ENCODE peak calls at places on chromosomes 11 and 22, in five cellular contexts. One of them, this sample, is unnamed.

GRCh38 chr11:294795-295194 is 4.5 kb downstream of the IFITM5 start:
- DNase-seq in IMR-90: no peak
- DNase-seq in H9: no peak
- DNase-seq in neuronal stem cell: no peak
- DNase-seq in H1: no peak
- DNase-seq in this sample: no peak

GRCh38 chr11:115645631-115646271 is 141.5 kb upstream of the CADM1 start:
- DNase-seq in IMR-90: no peak
- DNase-seq in H9: peak
- DNase-seq in neuronal stem cell: peak
- DNase-seq in H1: peak
- DNase-seq in this sample: peak

GRCh38 chr11:66363805-66364535 is 7.6 kb downstream of the SLC29A2 start:
- DNase-seq in IMR-90: no peak
- DNase-seq in H9: peak
- DNase-seq in neuronal stem cell: no peak
- DNase-seq in H1: peak
- DNase-seq in this sample: no peak

GRCh38 chr11:61061081-61061826 is 41.0 kb upstream of the CD5 start:
- DNase-seq in IMR-90: no peak
- DNase-seq in H9: peak
- DNase-seq in neuronal stem cell: no peak
- DNase-seq in H1: no peak
- DNase-seq in this sample: no peak

GRCh38 chr11:14538926-14539554 is 18.9 kb upstream of the PSMA1 start:
- DNase-seq in IMR-90: no peak
- DNase-seq in H9: no peak
- DNase-seq in neuronal stem cell: no peak
- DNase-seq in H1: no peak
- DNase-seq in this sample: no peak

GRCh38 chr11:125207866-125208425 is 43.4 kb downstream of the PKNOX2 start:
- DNase-seq in IMR-90: peak
- DNase-seq in H9: no peak
- DNase-seq in neuronal stem cell: no peak
- DNase-seq in H1: no peak
- DNase-seq in this sample: no peak

GRCh38 chr11:107733518-107733917 is 21.7 kb upstream of the SLN start:
- DNase-seq in IMR-90: no peak
- DNase-seq in H9: no peak
- DNase-seq in neuronal stem cell: no peak
- DNase-seq in H1: no peak
- DNase-seq in this sample: no peak

GRCh38 chr11:19853016-19853415 is 140.4 kb downstream of the NAV2 start:
- DNase-seq in IMR-90: peak
- DNase-seq in H9: no peak
- DNase-seq in neuronal stem cell: no peak
- DNase-seq in H1: no peak
- DNase-seq in this sample: no peak

GRCh38 chr11:60859616-60860250 is 4.0 kb upstream of the PTGDR2 start:
- DNase-seq in IMR-90: no peak
- DNase-seq in H9: no peak
- DNase-seq in neuronal stem cell: no peak
- DNase-seq in H1: no peak
- DNase-seq in this sample: no peak

GRCh38 chr22:17921871-17922821 is 102.2 kb downstream of the MICAL3 start:
- DNase-seq in IMR-90: no peak
- DNase-seq in H9: peak
- DNase-seq in neuronal stem cell: no peak
- DNase-seq in H1: peak
- DNase-seq in this sample: no peak

GRCh38 chr11:69430566-69430965 is 50.9 kb upstream of the LINC01488 start:
- DNase-seq in IMR-90: peak
- DNase-seq in H9: no peak
- DNase-seq in neuronal stem cell: no peak
- DNase-seq in H1: no peak
- DNase-seq in this sample: no peak

GRCh38 chr11:80782135-80782885 is 1341.5 kb upstream of the TENM4 start:
- DNase-seq in IMR-90: no peak
- DNase-seq in H9: peak
- DNase-seq in neuronal stem cell: no peak
- DNase-seq in H1: no peak
- DNase-seq in this sample: no peak

GRCh38 chr22:29871684-29872083 is 11.3 kb upstream of the MTMR3 start:
- DNase-seq in IMR-90: no peak
- DNase-seq in H9: no peak
- DNase-seq in neuronal stem cell: no peak
- DNase-seq in H1: peak
- DNase-seq in this sample: peak

GRCh38 chr11:117096973-117097566 is 1.2 kb downstream of the SIK3 start:
- DNase-seq in IMR-90: no peak
- DNase-seq in H9: no peak
- DNase-seq in neuronal stem cell: no peak
- DNase-seq in H1: no peak
- DNase-seq in this sample: peak

GRCh38 chr22:33568934-33569496 is 351.3 kb downstream of the LARGE1 start:
- DNase-seq in IMR-90: peak
- DNase-seq in H9: no peak
- DNase-seq in neuronal stem cell: no peak
- DNase-seq in H1: no peak
- DNase-seq in this sample: no peak

GRCh38 chr11:44729065-44729464 is 2.3 kb downstream of the TSPAN18 start:
- DNase-seq in IMR-90: no peak
- DNase-seq in H9: no peak
- DNase-seq in neuronal stem cell: peak
- DNase-seq in H1: no peak
- DNase-seq in this sample: no peak

GRCh38 chr11:2885017-2885675 is 429 bp downstream of the CDKN1C start:
- DNase-seq in IMR-90: peak
- DNase-seq in H9: no peak
- DNase-seq in neuronal stem cell: no peak
- DNase-seq in H1: no peak
- DNase-seq in this sample: peak

GRCh38 chr22:47148956-47149748 is 386.7 kb downstream of the TBC1D22A start:
- DNase-seq in IMR-90: no peak
- DNase-seq in H9: no peak
- DNase-seq in neuronal stem cell: no peak
- DNase-seq in H1: no peak
- DNase-seq in this sample: no peak

GRCh38 chr11:119729581-119730346 is 764 bp upstream of the NECTIN1 start:
- DNase-seq in IMR-90: peak
- DNase-seq in H9: peak
- DNase-seq in neuronal stem cell: peak
- DNase-seq in H1: peak
- DNase-seq in this sample: peak

GRCh38 chr11:85682330-85683305 is 3.4 kb downstream of the CCDC89 start:
- DNase-seq in IMR-90: peak
- DNase-seq in H9: no peak
- DNase-seq in neuronal stem cell: no peak
- DNase-seq in H1: no peak
- DNase-seq in this sample: no peak

GRCh38 chr22:30235687-30236170 is 10.8 kb downstream of the LIF start:
- DNase-seq in IMR-90: peak
- DNase-seq in H9: no peak
- DNase-seq in neuronal stem cell: no peak
- DNase-seq in H1: no peak
- DNase-seq in this sample: peak

GRCh38 chr11:624705-625635 is at the start of gene CDHR5:
- DNase-seq in IMR-90: no peak
- DNase-seq in H9: no peak
- DNase-seq in neuronal stem cell: no peak
- DNase-seq in H1: no peak
- DNase-seq in this sample: no peak

GRCh38 chr22:48955351-48956311 is 872.0 kb downstream of the BRD1 start:
- DNase-seq in IMR-90: no peak
- DNase-seq in H9: peak
- DNase-seq in neuronal stem cell: no peak
- DNase-seq in H1: peak
- DNase-seq in this sample: no peak

GRCh38 chr11:2318123-2318522 is 16.3 kb downstream of the TSPAN32 start:
- DNase-seq in IMR-90: no peak
- DNase-seq in H9: no peak
- DNase-seq in neuronal stem cell: no peak
- DNase-seq in H1: no peak
- DNase-seq in this sample: no peak

GRCh38 chr11:92415246-92415645 is 190.6 kb downstream of the FAT3 start:
- DNase-seq in IMR-90: no peak
- DNase-seq in H9: no peak
- DNase-seq in neuronal stem cell: no peak
- DNase-seq in H1: no peak
- DNase-seq in this sample: no peak

GRCh38 chr22:38175206-38176118 is 6.2 kb downstream of the PLA2G6 start:
- DNase-seq in IMR-90: no peak
- DNase-seq in H9: no peak
- DNase-seq in neuronal stem cell: no peak
- DNase-seq in H1: no peak
- DNase-seq in this sample: no peak
- H2BK120ac ChIP-seq in IMR-90: peak
- H2BK120ac ChIP-seq in H9: no peak
- H2BK120ac ChIP-seq in neuronal stem cell: no peak
- H2BK120ac ChIP-seq in H1: no peak
- H2BK120ac ChIP-seq in this sample: peak

DNA sequence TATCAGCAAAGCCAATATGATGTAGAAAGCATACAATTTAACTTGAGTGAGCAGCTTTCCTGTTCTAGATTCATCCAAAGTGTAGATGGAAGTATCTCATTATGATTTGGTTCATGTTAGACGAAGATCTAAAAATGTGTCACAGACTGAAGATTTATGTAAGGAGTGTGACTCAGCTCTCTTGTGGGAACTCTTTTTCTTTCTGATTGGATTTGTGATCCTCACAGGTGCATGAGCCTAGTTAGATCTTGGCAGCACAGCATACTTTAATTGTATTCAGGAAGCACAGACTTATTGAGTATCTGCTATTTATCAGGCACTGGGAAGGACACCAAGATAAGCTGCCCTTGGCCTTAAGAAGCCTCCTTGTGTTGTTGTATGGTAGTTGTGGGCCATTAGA is 147.1 kb downstream of the C11orf91 start:
- DNase-seq in IMR-90: peak
- DNase-seq in H9: no peak
- DNase-seq in neuronal stem cell: no peak
- DNase-seq in H1: no peak
- DNase-seq in this sample: no peak
- H2BK15ac ChIP-seq in IMR-90: no peak
- H2BK15ac ChIP-seq in H9: no peak
- H2BK15ac ChIP-seq in neuronal stem cell: no peak
- H2BK15ac ChIP-seq in H1: no peak
- H2BK15ac ChIP-seq in this sample: no peak

GRCh38 chr11:130003717-130004001 is 1.0 kb upstream of the PRDM10 start:
- DNase-seq in IMR-90: no peak
- DNase-seq in H9: no peak
- DNase-seq in neuronal stem cell: no peak
- DNase-seq in H1: no peak
- DNase-seq in this sample: no peak

GRCh38 chr11:130000552-130001176 is 2.0 kb downstream of the PRDM10 start:
- DNase-seq in IMR-90: no peak
- DNase-seq in H9: no peak
- DNase-seq in neuronal stem cell: no peak
- DNase-seq in H1: no peak
- DNase-seq in this sample: no peak

GRCh38 chr11:130001491-130002351 is 914 bp downstream of the PRDM10 start:
- DNase-seq in IMR-90: peak
- DNase-seq in H9: peak
- DNase-seq in neuronal stem cell: peak
- DNase-seq in H1: peak
- DNase-seq in this sample: peak

GRCh38 chr11:130002352-130002845 is at the start of gene PRDM10:
- DNase-seq in IMR-90: peak
- DNase-seq in H9: peak
- DNase-seq in neuronal stem cell: peak
- DNase-seq in H1: peak
- DNase-seq in this sample: peak

DNA sequence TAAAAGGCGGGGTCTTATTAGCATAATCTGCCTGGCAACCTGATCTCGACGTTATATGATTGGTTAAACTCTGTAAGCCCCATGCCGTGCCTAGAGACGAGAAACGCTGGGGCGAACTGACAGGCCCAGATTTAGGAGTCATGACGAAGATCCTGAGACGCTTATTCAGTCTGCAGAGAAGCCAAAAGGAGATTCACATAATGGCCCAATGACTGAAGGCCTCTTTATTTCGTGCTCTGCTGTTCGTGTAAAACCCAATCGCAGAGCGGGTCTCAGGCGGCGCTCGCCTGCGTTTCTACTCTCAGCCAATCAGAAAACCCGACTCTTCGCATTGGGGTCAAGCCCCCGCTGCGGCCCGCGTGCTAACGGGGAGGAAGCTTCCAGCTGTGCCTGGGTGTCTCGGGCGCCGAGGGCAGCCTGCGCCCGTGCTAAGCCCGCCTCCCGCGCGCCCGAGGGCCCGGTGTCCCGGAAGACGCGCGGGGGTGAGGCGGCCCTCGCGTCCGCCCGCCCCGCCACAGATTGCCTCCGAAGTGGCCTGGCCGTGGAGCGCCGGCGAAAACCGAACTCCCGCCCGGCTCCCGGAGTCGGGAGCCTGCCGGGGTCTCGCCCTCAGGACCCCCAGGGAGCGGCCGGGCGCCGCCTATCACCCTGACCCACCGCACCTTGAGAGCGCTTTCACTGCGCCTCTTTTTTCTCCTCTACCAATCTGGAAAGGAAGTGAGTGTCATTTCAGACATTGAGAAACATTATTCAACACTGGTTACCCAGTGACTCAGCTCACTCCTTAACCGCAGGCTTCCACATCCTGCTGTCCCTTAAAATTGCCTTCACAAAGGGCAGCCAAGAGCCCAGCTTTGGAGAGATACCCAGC is 446 bp upstream of the PRDM10 start:
- DNase-seq in IMR-90: peak
- DNase-seq in H9: peak
- DNase-seq in neuronal stem cell: peak
- DNase-seq in H1: peak
- DNase-seq in this sample: peak
- H4K91ac ChIP-seq in IMR-90: peak
- H4K91ac ChIP-seq in H9: no peak
- H4K91ac ChIP-seq in neuronal stem cell: no peak
- H4K91ac ChIP-seq in H1: peak
- H4K91ac ChIP-seq in this sample: peak

GRCh38 chr22:35883028-35883620 is 145.5 kb downstream of the RBFOX2 start:
- DNase-seq in IMR-90: peak
- DNase-seq in H9: no peak
- DNase-seq in neuronal stem cell: no peak
- DNase-seq in H1: no peak
- DNase-seq in this sample: peak
- H2BK120ac ChIP-seq in IMR-90: no peak
- H2BK120ac ChIP-seq in H9: no peak
- H2BK120ac ChIP-seq in neuronal stem cell: no peak
- H2BK120ac ChIP-seq in H1: no peak
- H2BK120ac ChIP-seq in this sample: no peak

This sample was measured in mesenchymal stem cell.